ENCODE peak calls at places on chromosomes 13 and 19, in eight cellular contexts. One of them, this sample, is unnamed.

GRCh38 chr13:45889582-45890243 is 38.2 kb upstream of the SIAH3 start:
- DNase-seq in WERI-Rb-1: no peak
- DNase-seq in adipocyte: no peak
- DNase-seq in GM12864: no peak
- DNase-seq in heart left ventricle: no peak
- DNase-seq in pancreas: no peak
- DNase-seq in thyroid gland: no peak
- DNase-seq in NB4: no peak
- DNase-seq in this sample: no peak

GRCh38 chr13:74024314-74024713 is 109.9 kb downstream of the KLF12 start:
- DNase-seq in GM12864: no peak
- DNase-seq in pancreas: no peak
- DNase-seq in NB4: no peak
- DNase-seq in adipocyte: no peak
- DNase-seq in thyroid gland: no peak
- DNase-seq in heart left ventricle: no peak
- DNase-seq in WERI-Rb-1: no peak
- DNase-seq in this sample: no peak

GRCh38 chr13:51107996-51108395 is 3.1 kb downstream of the C13orf42 start:
- DNase-seq in heart left ventricle: no peak
- DNase-seq in thyroid gland: no peak
- DNase-seq in adipocyte: no peak
- DNase-seq in pancreas: no peak
- DNase-seq in WERI-Rb-1: no peak
- DNase-seq in GM12864: no peak
- DNase-seq in NB4: no peak
- DNase-seq in this sample: no peak

GRCh38 chr13:70723732-70724131 is 615.5 kb upstream of the KLHL1 start:
- DNase-seq in thyroid gland: no peak
- DNase-seq in WERI-Rb-1: no peak
- DNase-seq in heart left ventricle: no peak
- DNase-seq in NB4: no peak
- DNase-seq in adipocyte: peak
- DNase-seq in pancreas: no peak
- DNase-seq in GM12864: no peak
- DNase-seq in this sample: no peak

GRCh38 chr13:96984061-96984508 is 10.2 kb downstream of the OXGR1 start:
- DNase-seq in adipocyte: no peak
- DNase-seq in pancreas: peak
- DNase-seq in heart left ventricle: peak
- DNase-seq in WERI-Rb-1: no peak
- DNase-seq in thyroid gland: peak
- DNase-seq in NB4: no peak
- DNase-seq in GM12864: peak
- DNase-seq in this sample: no peak

GRCh38 chr19:42683917-42684513 is 56.3 kb downstream of the PSG3 start:
- DNase-seq in heart left ventricle: no peak
- DNase-seq in adipocyte: peak
- DNase-seq in thyroid gland: no peak
- DNase-seq in WERI-Rb-1: no peak
- DNase-seq in GM12864: no peak
- DNase-seq in NB4: peak
- DNase-seq in pancreas: no peak
- DNase-seq in this sample: no peak

GRCh38 chr19:23378948-23379347 is 16.3 kb downstream of the ZNF91 start:
- DNase-seq in NB4: no peak
- DNase-seq in pancreas: no peak
- DNase-seq in adipocyte: no peak
- DNase-seq in thyroid gland: no peak
- DNase-seq in heart left ventricle: no peak
- DNase-seq in WERI-Rb-1: no peak
- DNase-seq in GM12864: no peak
- DNase-seq in this sample: no peak

GRCh38 chr13:113996081-113996911 is 22.4 kb upstream of the C13orf46 start:
- DNase-seq in thyroid gland: peak
- DNase-seq in WERI-Rb-1: no peak
- DNase-seq in GM12864: no peak
- DNase-seq in NB4: no peak
- DNase-seq in adipocyte: no peak
- DNase-seq in heart left ventricle: no peak
- DNase-seq in pancreas: peak
- DNase-seq in this sample: no peak

GRCh38 chr19:54352041-54352440 is 12.7 kb downstream of the LAIR1 start:
- DNase-seq in GM12864: no peak
- DNase-seq in pancreas: no peak
- DNase-seq in NB4: no peak
- DNase-seq in WERI-Rb-1: no peak
- DNase-seq in thyroid gland: no peak
- DNase-seq in heart left ventricle: no peak
- DNase-seq in adipocyte: no peak
- DNase-seq in this sample: no peak

GRCh38 chr13:52353116-52353718 is 52.8 kb downstream of the THSD1 start:
- DNase-seq in WERI-Rb-1: no peak
- DNase-seq in thyroid gland: no peak
- DNase-seq in heart left ventricle: no peak
- DNase-seq in GM12864: no peak
- DNase-seq in pancreas: no peak
- DNase-seq in NB4: no peak
- DNase-seq in adipocyte: peak
- DNase-seq in this sample: no peak

GRCh38 chr19:13134626-13135025 is 15.5 kb downstream of the STX10 start:
- DNase-seq in NB4: no peak
- DNase-seq in adipocyte: no peak
- DNase-seq in pancreas: no peak
- DNase-seq in WERI-Rb-1: no peak
- DNase-seq in GM12864: no peak
- DNase-seq in thyroid gland: peak
- DNase-seq in heart left ventricle: no peak
- DNase-seq in this sample: no peak

GRCh38 chr13:99347911-99348451 is 40.8 kb upstream of the GPR183 start:
- DNase-seq in adipocyte: no peak
- DNase-seq in pancreas: no peak
- DNase-seq in GM12864: no peak
- DNase-seq in WERI-Rb-1: no peak
- DNase-seq in NB4: no peak
- DNase-seq in heart left ventricle: no peak
- DNase-seq in thyroid gland: no peak
- DNase-seq in this sample: peak
- H3K4me3 ChIP-seq in adipocyte: no peak
- H3K4me3 ChIP-seq in pancreas: no peak
- H3K4me3 ChIP-seq in GM12864: no peak
- H3K4me3 ChIP-seq in WERI-Rb-1: no peak
- H3K4me3 ChIP-seq in NB4: no peak
- H3K4me3 ChIP-seq in heart left ventricle: no peak
- H3K4me3 ChIP-seq in thyroid gland: no peak
- H3K4me3 ChIP-seq in this sample: no peak

DNA sequence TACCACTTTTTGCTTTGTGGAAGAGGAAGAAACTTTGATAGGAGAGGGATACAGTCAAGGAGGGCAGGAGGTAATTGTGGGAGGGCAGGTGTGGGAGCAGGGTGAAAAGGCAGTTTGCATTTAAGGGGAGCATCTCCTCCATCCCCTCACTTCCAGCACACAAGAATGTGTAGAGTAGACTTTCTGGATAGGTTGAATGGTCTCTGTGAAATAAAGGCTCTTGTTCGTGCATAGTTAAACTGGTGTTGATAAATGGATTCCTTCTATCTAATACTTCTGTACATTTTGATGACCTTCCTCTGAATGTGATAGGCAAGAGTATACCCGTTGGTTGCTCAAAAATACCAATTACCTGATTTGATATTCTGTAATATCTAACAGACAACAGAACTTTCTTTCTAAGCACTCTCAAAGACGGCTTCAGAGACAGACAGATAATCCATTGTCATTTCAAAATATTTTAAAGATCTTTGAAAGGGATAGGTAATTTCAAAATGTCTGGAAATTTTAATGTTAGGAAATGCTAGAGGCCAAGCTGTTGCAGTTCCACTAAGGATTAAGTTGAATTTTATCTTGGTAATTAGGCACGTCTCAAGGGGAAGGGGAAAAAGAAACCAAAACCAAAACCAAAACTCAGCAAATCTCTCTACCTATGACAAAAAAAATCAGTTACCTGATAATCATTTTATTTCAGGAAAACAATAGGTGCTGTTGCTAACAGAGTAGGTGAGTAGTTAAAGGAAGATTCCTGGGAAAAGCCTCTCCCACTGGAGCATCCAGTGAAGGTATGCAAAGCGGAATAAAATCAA is 302.6 kb downstream of the COG6 start:
- DNase-seq in heart left ventricle: no peak
- DNase-seq in GM12864: no peak
- DNase-seq in WERI-Rb-1: no peak
- DNase-seq in adipocyte: no peak
- DNase-seq in thyroid gland: no peak
- DNase-seq in NB4: no peak
- DNase-seq in pancreas: no peak
- DNase-seq in this sample: no peak
- H3K4me3 ChIP-seq in heart left ventricle: no peak
- H3K4me3 ChIP-seq in GM12864: no peak
- H3K4me3 ChIP-seq in WERI-Rb-1: no peak
- H3K4me3 ChIP-seq in adipocyte: no peak
- H3K4me3 ChIP-seq in thyroid gland: no peak
- H3K4me3 ChIP-seq in NB4: no peak
- H3K4me3 ChIP-seq in pancreas: no peak
- H3K4me3 ChIP-seq in this sample: no peak

GRCh38 chr13:21081926-21082325 is 20.5 kb upstream of the LATS2 start:
- DNase-seq in NB4: no peak
- DNase-seq in adipocyte: no peak
- DNase-seq in heart left ventricle: no peak
- DNase-seq in GM12864: no peak
- DNase-seq in WERI-Rb-1: no peak
- DNase-seq in pancreas: no peak
- DNase-seq in thyroid gland: no peak
- DNase-seq in this sample: no peak

GRCh38 chr13:21077360-21078353 is 16.3 kb upstream of the LATS2 start:
- DNase-seq in NB4: peak
- DNase-seq in WERI-Rb-1: no peak
- DNase-seq in thyroid gland: no peak
- DNase-seq in GM12864: no peak
- DNase-seq in heart left ventricle: no peak
- DNase-seq in adipocyte: no peak
- DNase-seq in pancreas: no peak
- DNase-seq in this sample: no peak

GRCh38 chr13:21079206-21079605 is 17.8 kb upstream of the LATS2 start:
- DNase-seq in pancreas: no peak
- DNase-seq in GM12864: no peak
- DNase-seq in adipocyte: peak
- DNase-seq in NB4: no peak
- DNase-seq in thyroid gland: no peak
- DNase-seq in WERI-Rb-1: no peak
- DNase-seq in heart left ventricle: no peak
- DNase-seq in this sample: no peak

GRCh38 chr13:21078501-21078900 is 17.1 kb upstream of the LATS2 start:
- DNase-seq in NB4: no peak
- DNase-seq in heart left ventricle: no peak
- DNase-seq in adipocyte: peak
- DNase-seq in thyroid gland: no peak
- DNase-seq in WERI-Rb-1: no peak
- DNase-seq in GM12864: no peak
- DNase-seq in pancreas: no peak
- DNase-seq in this sample: no peak

GRCh38 chr13:21079761-21080730 is 18.7 kb upstream of the LATS2 start:
- DNase-seq in adipocyte: peak
- DNase-seq in NB4: peak
- DNase-seq in pancreas: no peak
- DNase-seq in thyroid gland: peak
- DNase-seq in GM12864: no peak
- DNase-seq in WERI-Rb-1: no peak
- DNase-seq in heart left ventricle: peak
- DNase-seq in this sample: no peak
- H3K4me3 ChIP-seq in adipocyte: peak
- H3K4me3 ChIP-seq in NB4: peak
- H3K4me3 ChIP-seq in pancreas: no peak
- H3K4me3 ChIP-seq in thyroid gland: no peak
- H3K4me3 ChIP-seq in GM12864: no peak
- H3K4me3 ChIP-seq in WERI-Rb-1: no peak
- H3K4me3 ChIP-seq in heart left ventricle: peak
- H3K4me3 ChIP-seq in this sample: no peak

GRCh38 chr19:34317311-34317927 is 47.6 kb upstream of the GPI start:
- DNase-seq in NB4: no peak
- DNase-seq in adipocyte: no peak
- DNase-seq in pancreas: no peak
- DNase-seq in heart left ventricle: peak
- DNase-seq in thyroid gland: peak
- DNase-seq in WERI-Rb-1: no peak
- DNase-seq in GM12864: no peak
- DNase-seq in this sample: no peak
- H3K4me3 ChIP-seq in NB4: no peak
- H3K4me3 ChIP-seq in adipocyte: no peak
- H3K4me3 ChIP-seq in pancreas: no peak
- H3K4me3 ChIP-seq in heart left ventricle: no peak
- H3K4me3 ChIP-seq in thyroid gland: no peak
- H3K4me3 ChIP-seq in WERI-Rb-1: no peak
- H3K4me3 ChIP-seq in GM12864: no peak
- H3K4me3 ChIP-seq in this sample: no peak

GRCh38 chr19:10747271-10747670 is 29.4 kb downstream of the DNM2 start:
- DNase-seq in GM12864: no peak
- DNase-seq in heart left ventricle: no peak
- DNase-seq in thyroid gland: no peak
- DNase-seq in adipocyte: no peak
- DNase-seq in NB4: no peak
- DNase-seq in WERI-Rb-1: no peak
- DNase-seq in pancreas: peak
- DNase-seq in this sample: no peak
- H3K4me3 ChIP-seq in GM12864: no peak
- H3K4me3 ChIP-seq in heart left ventricle: no peak
- H3K4me3 ChIP-seq in thyroid gland: no peak
- H3K4me3 ChIP-seq in adipocyte: no peak
- H3K4me3 ChIP-seq in NB4: no peak
- H3K4me3 ChIP-seq in WERI-Rb-1: no peak
- H3K4me3 ChIP-seq in pancreas: no peak
- H3K4me3 ChIP-seq in this sample: no peak

DNA sequence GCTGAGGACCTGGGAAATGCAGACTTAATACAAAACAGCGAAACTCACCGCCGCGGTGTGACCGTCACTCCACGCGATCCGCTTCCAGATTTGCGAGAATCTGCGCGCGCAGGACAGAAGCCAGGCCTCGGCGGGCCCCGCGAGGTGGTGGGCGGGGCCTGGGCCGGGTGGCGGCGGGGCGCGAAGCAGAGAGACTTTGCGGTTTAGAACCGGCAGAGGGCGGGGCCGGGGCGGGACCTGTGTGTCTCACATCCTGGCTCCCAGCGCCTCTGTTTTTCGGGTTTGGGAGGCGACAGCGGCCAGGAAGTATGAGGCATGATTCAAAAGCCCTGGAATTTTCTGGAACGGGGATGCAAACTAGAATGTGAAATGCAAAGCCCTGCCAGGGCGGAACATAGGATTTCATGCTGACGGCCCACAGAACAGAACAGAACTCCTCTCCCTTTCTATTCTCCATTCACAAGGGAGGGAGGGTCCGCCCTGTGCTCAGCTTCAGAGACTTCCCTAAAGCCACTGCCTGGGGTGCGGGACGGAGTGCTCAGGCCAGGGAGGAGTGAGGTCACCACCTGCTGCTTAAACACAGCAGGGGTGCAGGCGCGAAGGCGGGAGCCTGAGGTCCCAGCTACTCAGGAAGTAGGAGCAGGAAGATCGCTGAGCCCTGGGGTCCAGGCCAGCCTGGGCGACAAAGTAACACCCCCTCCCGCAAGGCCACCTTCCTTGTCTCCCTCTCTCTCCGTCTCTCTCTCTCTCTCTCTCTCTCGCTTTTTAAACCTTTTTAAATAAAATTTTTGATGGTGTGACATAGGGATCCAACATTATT is 44.2 kb downstream of the ZNF611 start:
- DNase-seq in adipocyte: peak
- DNase-seq in WERI-Rb-1: peak
- DNase-seq in pancreas: peak
- DNase-seq in GM12864: peak
- DNase-seq in heart left ventricle: peak
- DNase-seq in NB4: peak
- DNase-seq in thyroid gland: peak
- DNase-seq in this sample: peak
- H3K4me3 ChIP-seq in adipocyte: peak
- H3K4me3 ChIP-seq in WERI-Rb-1: peak
- H3K4me3 ChIP-seq in pancreas: peak
- H3K4me3 ChIP-seq in GM12864: peak
- H3K4me3 ChIP-seq in heart left ventricle: peak
- H3K4me3 ChIP-seq in NB4: peak
- H3K4me3 ChIP-seq in thyroid gland: peak
- H3K4me3 ChIP-seq in this sample: peak